ENCODE peak calls at places on chromosomes 16 and 17, in five cellular contexts. M is D341Med; I is M059J; D is NCI-H510A treated with DMSO at 0.1 percent for 48 hours; P is activated naive CD4-positive, alpha-beta T cell. Y is an unnamed sample.
A peak's percentile ranks its signal among the peaks of the same experiment; 100 is the strongest.

GRCh38 chr17:37708616-37709212 is 36.1 kb downstream of the HNF1B start:
- DNase-seq in M (no peak), P (no peak), D (no peak), I (peak; percentile 71), Y (no peak)

GRCh38 chr17:40502716-40503115 is 1.3 kb upstream of the TNS4 start:
- DNase-seq in P (no peak), I (no peak), D (no peak), M (no peak), Y (no peak)

GRCh38 chr17:62950067-62950466 is 16.0 kb upstream of the TANC2 start:
- DNase-seq in I (peak; percentile 83), M (peak; percentile 58), P (no peak), D (no peak), Y (no peak)

GRCh38 chr17:81489012-81489968 is 23.3 kb downstream of the ACTG1 start:
- DNase-seq in M (no peak), D (peak; percentile 14), P (no peak), I (no peak), Y (no peak)

GRCh38 chr17:82399030-82399429 is 19.1 kb upstream of the HEXD start:
- DNase-seq in I (no peak), P (no peak), D (no peak), M (peak; percentile 75), Y (no peak)

GRCh38 chr17:4270746-4271145 is 7.0 kb upstream of the ANKFY1 start:
- DNase-seq in M (no peak), D (no peak), I (no peak), P (no peak), Y (no peak)

GRCh38 chr17:38579934-38580333 is 25.8 kb downstream of the SRCIN1 start:
- DNase-seq in I (peak; percentile 53), P (no peak), M (peak; percentile 74), D (peak; percentile 67), Y (no peak)

GRCh38 chr16:19168173-19169080 is at the start of gene SYT17:
- DNase-seq in I (no peak), D (peak; percentile 99), M (peak; percentile 53), P (no peak), Y (peak; percentile 21)

GRCh38 chr16:54576776-54577175 is 290.2 kb upstream of the IRX3 start:
- DNase-seq in M (no peak), I (no peak), P (no peak), D (no peak), Y (no peak)

GRCh38 chr17:76707985-76708807 is 2.6 kb downstream of the MXRA7 start:
- DNase-seq in D (no peak), I (no peak), M (peak; percentile 94), P (no peak), Y (peak; percentile 72)

GRCh38 chr16:28297784-28298510 is 5.6 kb downstream of the SBK1 start:
- DNase-seq in M (no peak), D (peak; percentile 40), I (no peak), P (no peak), Y (no peak)

GRCh38 chr16:58459344-58460218 is 40.4 kb upstream of the NDRG4 start:
- DNase-seq in P (no peak), D (no peak), M (no peak), I (peak; percentile 92), Y (no peak)

GRCh38 chr17:73293480-73293911 is 18.3 kb downstream of the CDC42EP4 start:
- DNase-seq in I (peak; percentile 82), D (no peak), P (no peak), M (no peak), Y (no peak)

GRCh38 chr16:67101683-67102082 is 8.1 kb upstream of the PHAF1 start:
- DNase-seq in I (peak; percentile 45), M (no peak), P (no peak), D (no peak), Y (no peak)

GRCh38 chr17:82787081-82787848 is 35.4 kb downstream of the TBCD start:
- DNase-seq in P (no peak), I (peak; percentile 25), D (peak; percentile 96), M (no peak), Y (no peak)

GRCh38 chr16:85350973-85351372 is 238.7 kb upstream of the CIBAR2 start:
- DNase-seq in M (peak; percentile 87), I (peak; percentile 100), P (no peak), D (peak; percentile 67), Y (no peak)

GRCh38 chr17:5874486-5874885 is 195.7 kb upstream of the WSCD1 start:
- DNase-seq in M (no peak), I (no peak), D (no peak), P (no peak), Y (no peak)

GRCh38 chr17:65627892-65628622 is 66.6 kb upstream of the AXIN2 start:
- DNase-seq in I (peak; percentile 80), D (peak; percentile 77), P (no peak), M (no peak), Y (no peak)

GRCh38 chr17:28925912-28926365 is 23.1 kb upstream of the DHRS13 start:
- DNase-seq in M (no peak), D (no peak), I (peak; percentile 96), P (no peak), Y (no peak)

GRCh38 chr16:50152386-50152806 is 710 bp upstream of the TENT4B start:
- DNase-seq in P (no peak), I (peak; percentile 46), D (peak; percentile 63), M (no peak), Y (no peak)

GRCh38 chr17:48215583-48216139 is 108.1 kb downstream of the SNX11 start:
- DNase-seq in D (peak; percentile 100), M (peak; percentile 61), P (no peak), I (peak; percentile 66), Y (peak; percentile 18)

GRCh38 chr17:79393358-79394038 is 217.4 kb downstream of the RBFOX3 start:
- DNase-seq in P (peak; percentile 55), M (peak; percentile 97), I (peak; percentile 48), D (peak; percentile 59), Y (peak; percentile 77)

GRCh38 chr16:85984947-85985451 is 86.0 kb downstream of the IRF8 start:
- DNase-seq in M (no peak), P (no peak), I (no peak), D (no peak), Y (no peak)

GRCh38 chr17:65888649-65889048 is 303.3 kb downstream of the CEP112 start:
- DNase-seq in I (peak; percentile 13), P (no peak), M (no peak), D (no peak), Y (no peak)

GRCh38 chr17:9750488-9750887 is 40.9 kb downstream of the DHRS7C start:
- DNase-seq in P (no peak), M (no peak), D (no peak), I (no peak), Y (no peak)

GRCh38 chr17:63040816-63041215 is 74.8 kb downstream of the TANC2 start:
- DNase-seq in I (no peak), P (no peak), M (no peak), D (no peak), Y (no peak)

GRCh38 chr16:54544553-54545180 is 258.1 kb upstream of the IRX3 start:
- DNase-seq in I (no peak), M (no peak), P (no peak), D (no peak), Y (no peak)

GRCh38 chr17:27919120-27919519 is 26.0 kb upstream of the LYRM9 start:
- DNase-seq in M (no peak), I (no peak), P (no peak), D (no peak), Y (no peak)

Y was measured in neuronal stem cell.